ENCODE peak calls at places on chromosomes 16 and 17, in ten cellular contexts. C is tibial nerve; I is A549; W is iPS DF 6.9; Q is CD4-positive, alpha-beta T cell; J is RWPE1; H is PC-3; P is lung; O is foreskin keratinocyte; D is caudate nucleus. X is an unnamed sample.

GRCh38 chr16:17412221-17412620 is 58.5 kb downstream of the XYLT1 start:
- DNase-seq in C (no peak), I (no peak), W (no peak), Q (no peak), J (no peak), H (no peak), P (no peak), O (no peak), D (no peak), X (no peak)

GRCh38 chr17:50183439-50184001 is 17.7 kb downstream of the SGCA start:
- DNase-seq in C (no peak), I (no peak), W (no peak), Q (no peak), J (no peak), H (no peak), P (no peak), O (no peak), D (no peak), X (no peak)

GRCh38 chr16:10992797-10993196 is 48.4 kb downstream of the CLEC16A start:
- DNase-seq in C (no peak), I (peak; percentile 62), W (no peak), Q (no peak), J (peak; percentile 92), H (peak; percentile 80), P (no peak), O (peak; percentile 85), D (no peak), X (no peak)

GRCh38 chr16:24427840-24428239 is 111.5 kb upstream of the RBBP6 start:
- DNase-seq in C (no peak), I (no peak), W (no peak), Q (no peak), J (no peak), H (no peak), P (no peak), O (no peak), D (no peak), X (no peak)

GRCh38 chr16:61862756-61863155 is 173.5 kb downstream of the CDH8 start:
- DNase-seq in C (no peak), I (no peak), W (no peak), Q (no peak), J (no peak), H (no peak), P (no peak), O (no peak), D (peak; percentile 56), X (no peak)

GRCh38 chr17:28950752-28951427 is 428 bp downstream of the PHF12 start:
- DNase-seq in C (no peak), I (no peak), W (no peak), Q (no peak), J (no peak), H (no peak), P (no peak), O (no peak), D (no peak), X (no peak)

GRCh38 chr16:67954421-67955196 is 10.7 kb upstream of the LCAT start:
- DNase-seq in C (no peak), I (no peak), W (no peak), Q (no peak), J (no peak), H (no peak), P (no peak), O (no peak), D (no peak), X (no peak)

GRCh38 chr16:66728117-66728787 is 23.2 kb downstream of the DYNC1LI2 start:
- DNase-seq in C (no peak), I (peak; percentile 61), W (no peak), Q (no peak), J (peak; percentile 55), H (peak; percentile 66), P (peak; percentile 39), O (no peak), D (peak; percentile 54), X (peak; percentile 45)

GRCh38 chr16:83393196-83393981 is 414.4 kb upstream of the HSBP1 start:
- DNase-seq in C (no peak), I (no peak), W (no peak), Q (no peak), J (no peak), H (peak; percentile 5), P (no peak), O (no peak), D (no peak), X (no peak)

GRCh38 chr16:81261049-81261648 is 22.7 kb downstream of the BCO1 start:
- DNase-seq in C (no peak), I (peak; percentile 52), W (no peak), Q (no peak), J (no peak), H (peak; percentile 55), P (no peak), O (no peak), D (no peak), X (no peak)

GRCh38 chr17:78921437-78921971 is 3.7 kb downstream of the TIMP2 start:
- DNase-seq in C (no peak), I (no peak), W (no peak), Q (no peak), J (no peak), H (no peak), P (no peak), O (no peak), D (peak; percentile 81), X (no peak)

GRCh38 chr17:40864661-40865380 is 2.2 kb downstream of the KRT12 start:
- DNase-seq in C (no peak), I (no peak), W (no peak), Q (no peak), J (no peak), H (no peak), P (no peak), O (no peak), D (no peak), X (no peak)

GRCh38 chr17:29151567-29151966 is 28.6 kb downstream of the MYO18A start:
- DNase-seq in C (no peak), I (peak; percentile 62), W (no peak), Q (no peak), J (peak; percentile 45), H (peak; percentile 84), P (no peak), O (peak; percentile 75), D (peak; percentile 40), X (no peak)

GRCh38 chr17:35021520-35022380 is 41.4 kb downstream of the LIG3 start:
- DNase-seq in C (no peak), I (no peak), W (no peak), Q (no peak), J (no peak), H (no peak), P (no peak), O (no peak), D (no peak), X (no peak)
- H3K27ac ChIP-seq in C (peak overlapping the region; percentile 28), I (peak overlapping the region; percentile 80), W (no peak overlapping the region), Q (peak overlapping the region; percentile 87), J (peak overlapping the region; percentile 10), H (peak overlapping the region; percentile 87), P (peak overlapping the region; percentile 72), O (no peak overlapping the region), D (peak overlapping the region; percentile 84), X (peak overlapping the region; percentile 66)

DNA sequence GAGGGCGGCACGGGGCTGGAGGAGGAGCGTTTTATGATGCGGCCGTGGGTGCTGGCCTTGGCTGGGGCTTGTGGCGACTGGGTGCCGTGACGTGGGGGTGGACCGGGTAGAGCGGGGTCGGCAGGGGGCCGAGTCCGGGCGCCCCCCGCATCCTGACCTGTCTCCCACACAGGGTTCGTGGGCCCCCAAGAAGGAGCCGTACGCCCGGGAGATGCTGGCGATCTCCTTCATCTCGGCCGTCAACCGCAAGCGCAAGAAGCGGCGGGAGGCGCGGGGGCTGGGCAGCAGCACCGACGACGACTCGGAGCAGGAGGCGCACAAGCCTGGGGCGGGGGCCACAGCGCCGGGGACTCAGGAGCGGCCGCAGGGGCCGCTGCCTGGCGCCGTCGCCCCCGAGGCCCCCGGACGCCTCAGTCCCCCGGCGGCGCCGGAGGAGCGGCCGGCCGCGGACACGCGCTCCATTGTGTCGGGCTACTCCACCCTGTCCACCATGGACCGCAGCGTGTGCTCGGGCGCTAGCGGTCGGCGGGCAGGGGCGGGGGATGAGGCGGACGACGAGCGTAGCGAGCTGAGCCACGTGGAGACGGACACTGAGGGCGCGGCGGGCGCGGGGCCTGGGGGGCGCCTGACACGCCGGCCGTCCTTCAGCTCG is 81.6 kb downstream of the ARHGAP23 start:
- DNase-seq in C (no peak), I (no peak), W (no peak), Q (no peak), J (no peak), H (no peak), P (no peak), O (no peak), D (no peak), X (no peak)
- H3K27ac ChIP-seq in C (no peak overlapping the region), I (no peak overlapping the region), W (no peak overlapping the region), Q (no peak overlapping the region), J (peak overlapping the region; percentile 59), H (no peak overlapping the region), P (no peak overlapping the region), O (no peak overlapping the region), D (no peak overlapping the region), X (no peak overlapping the region)

GRCh38 chr17:38449364-38449763 is 21.1 kb downstream of the ARHGAP23 start:
- DNase-seq in C (no peak), I (no peak), W (no peak), Q (no peak), J (peak; percentile 86), H (no peak), P (no peak), O (peak; percentile 88), D (no peak), X (no peak)
- H3K27ac ChIP-seq in C (no peak overlapping the region), I (peak overlapping the region; percentile 96), W (no peak overlapping the region), Q (no peak overlapping the region), J (peak overlapping the region; percentile 99), H (no peak overlapping the region), P (peak overlapping the region; percentile 64), O (peak overlapping the region; percentile 17), D (peak overlapping the region; percentile 1), X (no peak overlapping the region)

GRCh38 chr17:46078675-46079074 is 79.6 kb downstream of the STH start:
- DNase-seq in C (no peak), I (no peak), W (no peak), Q (no peak), J (no peak), H (no peak), P (no peak), O (no peak), D (no peak), X (no peak)
- H3K27ac ChIP-seq in C (no peak overlapping the region), I (no peak overlapping the region), W (no peak overlapping the region), Q (no peak overlapping the region), J (no peak overlapping the region), H (no peak overlapping the region), P (no peak overlapping the region), O (no peak overlapping the region), D (no peak overlapping the region), X (no peak overlapping the region)

X was measured in CD4-positive, alpha-beta memory T cell.